ENCODE peak calls at places on chromosome 4, in ten cellular contexts. One of them, this sample, is unnamed. For H3K36me3, the result is how much of the 10 kb centered on the place peaks cover.

GRCh38 chr4:146033149-146033548 is 94.5 kb upstream of the ZNF827 start:
- DNase-seq in cardiac muscle cell: no peak
- DNase-seq in tibial artery: no peak
- DNase-seq in K562: no peak
- DNase-seq in lower lobe of right lung: no peak
- DNase-seq in CD4-positive, CD25-positive, alpha-beta regulatory T cell: no peak
- DNase-seq in ovary: no peak
- DNase-seq in lung: peak
- DNase-seq in tibial nerve: no peak
- DNase-seq in OCI-LY7: no peak
- DNase-seq in this sample: peak

GRCh38 chr4:75514949-75515612 is 808 bp downstream of the THAP6 start:
- DNase-seq in cardiac muscle cell: no peak
- DNase-seq in tibial artery: no peak
- DNase-seq in K562: no peak
- DNase-seq in lower lobe of right lung: no peak
- DNase-seq in CD4-positive, CD25-positive, alpha-beta regulatory T cell: peak
- DNase-seq in ovary: no peak
- DNase-seq in lung: no peak
- DNase-seq in tibial nerve: no peak
- DNase-seq in OCI-LY7: peak
- DNase-seq in this sample: no peak

GRCh38 chr4:64539234-64539849 is 130.1 kb upstream of the TECRL start:
- DNase-seq in cardiac muscle cell: peak
- DNase-seq in tibial artery: no peak
- DNase-seq in K562: peak
- DNase-seq in lower lobe of right lung: no peak
- DNase-seq in CD4-positive, CD25-positive, alpha-beta regulatory T cell: no peak
- DNase-seq in ovary: peak
- DNase-seq in lung: peak
- DNase-seq in tibial nerve: no peak
- DNase-seq in OCI-LY7: peak
- DNase-seq in this sample: peak

GRCh38 chr4:14863420-14864364 is 138.6 kb upstream of the CPEB2 start:
- DNase-seq in cardiac muscle cell: no peak
- DNase-seq in tibial artery: no peak
- DNase-seq in K562: no peak
- DNase-seq in lower lobe of right lung: no peak
- DNase-seq in CD4-positive, CD25-positive, alpha-beta regulatory T cell: no peak
- DNase-seq in ovary: no peak
- DNase-seq in lung: no peak
- DNase-seq in tibial nerve: no peak
- DNase-seq in OCI-LY7: no peak
- DNase-seq in this sample: no peak

GRCh38 chr4:12949719-12950118 is 534.4 kb downstream of the RAB28 start:
- DNase-seq in cardiac muscle cell: no peak
- DNase-seq in tibial artery: no peak
- DNase-seq in K562: no peak
- DNase-seq in lower lobe of right lung: no peak
- DNase-seq in CD4-positive, CD25-positive, alpha-beta regulatory T cell: no peak
- DNase-seq in ovary: no peak
- DNase-seq in lung: no peak
- DNase-seq in tibial nerve: no peak
- DNase-seq in OCI-LY7: no peak
- DNase-seq in this sample: no peak

GRCh38 chr4:158295053-158295452 is 84.8 kb downstream of the TMEM144 start:
- DNase-seq in cardiac muscle cell: no peak
- DNase-seq in tibial artery: no peak
- DNase-seq in K562: no peak
- DNase-seq in lower lobe of right lung: no peak
- DNase-seq in CD4-positive, CD25-positive, alpha-beta regulatory T cell: no peak
- DNase-seq in ovary: no peak
- DNase-seq in lung: no peak
- DNase-seq in tibial nerve: no peak
- DNase-seq in OCI-LY7: no peak
- DNase-seq in this sample: no peak

GRCh38 chr4:87679449-87680169 is 29.5 kb downstream of the DMP1 start:
- DNase-seq in cardiac muscle cell: peak
- DNase-seq in tibial artery: peak
- DNase-seq in K562: peak
- DNase-seq in lower lobe of right lung: no peak
- DNase-seq in CD4-positive, CD25-positive, alpha-beta regulatory T cell: no peak
- DNase-seq in ovary: peak
- DNase-seq in lung: no peak
- DNase-seq in tibial nerve: no peak
- DNase-seq in OCI-LY7: peak
- DNase-seq in this sample: peak

GRCh38 chr4:86950835-86951525 is 16.2 kb downstream of the AFF1 start:
- DNase-seq in cardiac muscle cell: no peak
- DNase-seq in tibial artery: no peak
- DNase-seq in K562: no peak
- DNase-seq in lower lobe of right lung: no peak
- DNase-seq in CD4-positive, CD25-positive, alpha-beta regulatory T cell: no peak
- DNase-seq in ovary: no peak
- DNase-seq in lung: no peak
- DNase-seq in tibial nerve: no peak
- DNase-seq in OCI-LY7: peak
- DNase-seq in this sample: no peak

GRCh38 chr4:158821228-158822009 is 52.6 kb downstream of the FNIP2 start:
- DNase-seq in cardiac muscle cell: no peak
- DNase-seq in tibial artery: no peak
- DNase-seq in K562: no peak
- DNase-seq in lower lobe of right lung: no peak
- DNase-seq in CD4-positive, CD25-positive, alpha-beta regulatory T cell: no peak
- DNase-seq in ovary: no peak
- DNase-seq in lung: no peak
- DNase-seq in tibial nerve: no peak
- DNase-seq in OCI-LY7: no peak
- DNase-seq in this sample: no peak

GRCh38 chr4:184401397-184402171 is 72.8 kb downstream of the IRF2 start:
- DNase-seq in cardiac muscle cell: no peak
- DNase-seq in tibial artery: no peak
- DNase-seq in K562: no peak
- DNase-seq in lower lobe of right lung: no peak
- DNase-seq in CD4-positive, CD25-positive, alpha-beta regulatory T cell: no peak
- DNase-seq in ovary: no peak
- DNase-seq in lung: no peak
- DNase-seq in tibial nerve: no peak
- DNase-seq in OCI-LY7: no peak
- DNase-seq in this sample: no peak

GRCh38 chr4:41709844-41710481 is 38.6 kb downstream of the PHOX2B start:
- DNase-seq in cardiac muscle cell: peak
- DNase-seq in tibial artery: no peak
- DNase-seq in K562: no peak
- DNase-seq in lower lobe of right lung: no peak
- DNase-seq in CD4-positive, CD25-positive, alpha-beta regulatory T cell: no peak
- DNase-seq in ovary: no peak
- DNase-seq in lung: no peak
- DNase-seq in tibial nerve: no peak
- DNase-seq in OCI-LY7: no peak
- DNase-seq in this sample: no peak

DNA sequence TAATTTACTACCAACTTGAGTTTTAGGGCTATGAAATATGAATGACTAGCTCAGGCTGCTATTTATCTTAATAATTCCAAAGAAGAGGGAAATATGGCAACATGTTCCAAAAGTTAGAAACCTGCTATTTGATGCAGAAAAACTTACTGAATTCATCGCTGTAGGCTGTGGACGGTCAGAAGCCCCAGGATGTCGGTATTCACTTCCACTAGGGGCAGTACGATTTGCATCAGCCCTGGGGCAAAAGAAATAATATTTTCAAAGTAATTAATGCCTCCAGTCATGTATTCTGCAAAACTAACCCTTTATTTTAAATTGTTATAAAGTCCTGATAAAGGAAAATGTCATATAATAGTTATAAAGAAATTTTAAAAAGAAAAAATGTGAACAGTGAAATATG is 4.5 kb downstream of the PLRG1 start:
- DNase-seq in cardiac muscle cell: no peak
- DNase-seq in tibial artery: no peak
- DNase-seq in K562: no peak
- DNase-seq in lower lobe of right lung: no peak
- DNase-seq in CD4-positive, CD25-positive, alpha-beta regulatory T cell: no peak
- DNase-seq in ovary: no peak
- DNase-seq in lung: no peak
- DNase-seq in tibial nerve: no peak
- DNase-seq in OCI-LY7: no peak
- DNase-seq in this sample: no peak
- H3K36me3 ChIP-seq in cardiac muscle cell: half or more
- H3K36me3 ChIP-seq in tibial artery: half or more
- H3K36me3 ChIP-seq in K562: half or more
- H3K36me3 ChIP-seq in lower lobe of right lung: half or more
- H3K36me3 ChIP-seq in CD4-positive, CD25-positive, alpha-beta regulatory T cell: half or more
- H3K36me3 ChIP-seq in ovary: under half
- H3K36me3 ChIP-seq in lung: under half
- H3K36me3 ChIP-seq in tibial nerve: under half
- H3K36me3 ChIP-seq in OCI-LY7: half or more
- H3K36me3 ChIP-seq in this sample: under half

GRCh38 chr4:138224614-138225013 is 17.5 kb downstream of the SLC7A11 start:
- DNase-seq in cardiac muscle cell: no peak
- DNase-seq in tibial artery: no peak
- DNase-seq in K562: no peak
- DNase-seq in lower lobe of right lung: no peak
- DNase-seq in CD4-positive, CD25-positive, alpha-beta regulatory T cell: no peak
- DNase-seq in ovary: no peak
- DNase-seq in lung: no peak
- DNase-seq in tibial nerve: no peak
- DNase-seq in OCI-LY7: no peak
- DNase-seq in this sample: no peak
- H3K36me3 ChIP-seq in cardiac muscle cell: under half
- H3K36me3 ChIP-seq in tibial artery: under half
- H3K36me3 ChIP-seq in K562: half or more
- H3K36me3 ChIP-seq in lower lobe of right lung: under half
- H3K36me3 ChIP-seq in CD4-positive, CD25-positive, alpha-beta regulatory T cell: under half
- H3K36me3 ChIP-seq in ovary: under half
- H3K36me3 ChIP-seq in lung: under half
- H3K36me3 ChIP-seq in tibial nerve: under half
- H3K36me3 ChIP-seq in OCI-LY7: under half
- H3K36me3 ChIP-seq in this sample: under half

GRCh38 chr4:7030856-7031255 is 12.3 kb upstream of the TADA2B start:
- DNase-seq in cardiac muscle cell: no peak
- DNase-seq in tibial artery: no peak
- DNase-seq in K562: no peak
- DNase-seq in lower lobe of right lung: no peak
- DNase-seq in CD4-positive, CD25-positive, alpha-beta regulatory T cell: no peak
- DNase-seq in ovary: no peak
- DNase-seq in lung: no peak
- DNase-seq in tibial nerve: no peak
- DNase-seq in OCI-LY7: no peak
- DNase-seq in this sample: no peak

GRCh38 chr4:7029212-7029611 is 14.0 kb upstream of the TADA2B start:
- DNase-seq in cardiac muscle cell: no peak
- DNase-seq in tibial artery: no peak
- DNase-seq in K562: no peak
- DNase-seq in lower lobe of right lung: no peak
- DNase-seq in CD4-positive, CD25-positive, alpha-beta regulatory T cell: no peak
- DNase-seq in ovary: no peak
- DNase-seq in lung: no peak
- DNase-seq in tibial nerve: no peak
- DNase-seq in OCI-LY7: no peak
- DNase-seq in this sample: no peak

GRCh38 chr4:7029921-7030320 is 13.3 kb upstream of the TADA2B start:
- DNase-seq in cardiac muscle cell: no peak
- DNase-seq in tibial artery: no peak
- DNase-seq in K562: no peak
- DNase-seq in lower lobe of right lung: no peak
- DNase-seq in CD4-positive, CD25-positive, alpha-beta regulatory T cell: no peak
- DNase-seq in ovary: no peak
- DNase-seq in lung: no peak
- DNase-seq in tibial nerve: no peak
- DNase-seq in OCI-LY7: no peak
- DNase-seq in this sample: no peak

GRCh38 chr4:7032591-7032990 is 10.6 kb upstream of the TADA2B start:
- DNase-seq in cardiac muscle cell: no peak
- DNase-seq in tibial artery: no peak
- DNase-seq in K562: no peak
- DNase-seq in lower lobe of right lung: no peak
- DNase-seq in CD4-positive, CD25-positive, alpha-beta regulatory T cell: no peak
- DNase-seq in ovary: no peak
- DNase-seq in lung: no peak
- DNase-seq in tibial nerve: no peak
- DNase-seq in OCI-LY7: no peak
- DNase-seq in this sample: no peak

DNA sequence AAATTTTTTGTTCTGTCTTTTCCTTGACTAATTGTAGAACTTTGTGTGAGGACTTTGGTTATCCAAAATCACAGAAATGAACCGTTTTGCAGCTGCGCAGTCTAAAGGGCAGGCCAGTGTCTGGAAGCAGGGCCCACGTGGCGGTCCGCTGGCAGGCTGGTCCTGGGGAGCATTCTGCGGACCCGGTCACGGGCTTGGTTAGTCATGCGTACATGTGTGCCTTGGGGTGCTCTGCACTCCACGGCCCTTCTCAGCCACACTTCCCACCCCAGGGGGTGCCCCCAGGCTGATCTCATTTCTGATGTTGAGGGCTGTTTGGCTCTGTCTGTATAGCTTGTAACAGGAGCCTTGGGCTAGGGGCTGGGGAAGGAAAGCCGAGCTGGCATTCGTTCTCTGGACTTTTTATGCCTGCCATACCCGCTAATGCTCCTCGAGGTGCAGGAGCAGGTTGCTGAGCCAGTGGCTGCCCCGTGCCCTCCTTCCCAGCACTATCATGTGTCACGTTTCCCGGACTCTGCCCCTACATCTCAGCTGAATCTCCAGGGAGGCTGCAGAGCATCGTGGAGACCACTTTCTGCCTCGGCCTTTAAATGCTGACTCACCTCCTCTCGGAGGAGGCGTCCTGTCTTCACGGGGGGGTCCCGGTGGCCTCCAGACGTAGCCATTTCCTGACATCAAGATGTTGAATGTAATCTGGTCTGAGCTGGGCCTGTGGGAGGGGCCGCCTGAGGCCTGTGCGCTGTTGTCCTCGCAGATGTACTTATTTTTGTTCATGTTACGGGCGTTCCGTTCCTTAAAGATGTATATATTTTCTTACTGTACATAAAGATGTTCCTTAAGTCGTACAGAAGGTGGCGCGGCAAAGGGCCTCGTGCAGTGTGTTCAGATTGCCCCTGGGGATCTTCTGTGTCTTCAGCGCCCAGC is 11.4 kb upstream of the TADA2B start:
- DNase-seq in cardiac muscle cell: no peak
- DNase-seq in tibial artery: no peak
- DNase-seq in K562: peak
- DNase-seq in lower lobe of right lung: no peak
- DNase-seq in CD4-positive, CD25-positive, alpha-beta regulatory T cell: no peak
- DNase-seq in ovary: no peak
- DNase-seq in lung: no peak
- DNase-seq in tibial nerve: no peak
- DNase-seq in OCI-LY7: no peak
- DNase-seq in this sample: no peak
- H3K36me3 ChIP-seq in cardiac muscle cell: under half
- H3K36me3 ChIP-seq in tibial artery: under half
- H3K36me3 ChIP-seq in K562: half or more
- H3K36me3 ChIP-seq in lower lobe of right lung: under half
- H3K36me3 ChIP-seq in CD4-positive, CD25-positive, alpha-beta regulatory T cell: half or more
- H3K36me3 ChIP-seq in ovary: under half
- H3K36me3 ChIP-seq in lung: under half
- H3K36me3 ChIP-seq in tibial nerve: under half
- H3K36me3 ChIP-seq in OCI-LY7: under half
- H3K36me3 ChIP-seq in this sample: under half

GRCh38 chr4:173578956-173579355 is 48.9 kb upstream of the HAND2 start:
- DNase-seq in cardiac muscle cell: no peak
- DNase-seq in tibial artery: no peak
- DNase-seq in K562: no peak
- DNase-seq in lower lobe of right lung: no peak
- DNase-seq in CD4-positive, CD25-positive, alpha-beta regulatory T cell: no peak
- DNase-seq in ovary: no peak
- DNase-seq in lung: no peak
- DNase-seq in tibial nerve: no peak
- DNase-seq in OCI-LY7: no peak
- DNase-seq in this sample: no peak
- H3K36me3 ChIP-seq in cardiac muscle cell: under half
- H3K36me3 ChIP-seq in tibial artery: under half
- H3K36me3 ChIP-seq in K562: under half
- H3K36me3 ChIP-seq in lower lobe of right lung: under half
- H3K36me3 ChIP-seq in CD4-positive, CD25-positive, alpha-beta regulatory T cell: under half
- H3K36me3 ChIP-seq in ovary: under half
- H3K36me3 ChIP-seq in lung: under half
- H3K36me3 ChIP-seq in tibial nerve: under half
- H3K36me3 ChIP-seq in OCI-LY7: under half
- H3K36me3 ChIP-seq in this sample: under half

This sample was measured in thyroid gland.